ENCODE peak calls at places on chromosome 15, in five cellular contexts. One of them, this sample, is unnamed.
A peak's percentile ranks its signal among the peaks of the same experiment; 100 is the strongest.

GRCh38 chr15:27459836-27460235 is 488.9 kb downstream of the GABRG3 start:
- DNase-seq in M059J: no peak
- DNase-seq in fibroblast of gingiva: no peak
- DNase-seq in brain microvascular endothelial cell: no peak
- DNase-seq in NCI-H1105: no peak
- DNase-seq in this sample: no peak

GRCh38 chr15:48318131-48318530 is 13.1 kb upstream of the DUT start:
- DNase-seq in M059J: no peak
- DNase-seq in fibroblast of gingiva: no peak
- DNase-seq in brain microvascular endothelial cell: no peak
- DNase-seq in NCI-H1105: no peak
- DNase-seq in this sample: no peak

GRCh38 chr15:46751303-46751702 is 966.0 kb upstream of the SEMA6D start:
- DNase-seq in M059J: no peak
- DNase-seq in fibroblast of gingiva: no peak
- DNase-seq in brain microvascular endothelial cell: no peak
- DNase-seq in NCI-H1105: no peak
- DNase-seq in this sample: no peak

GRCh38 chr15:98801234-98801561 is 152.9 kb downstream of the IGF1R start:
- DNase-seq in M059J: no peak
- DNase-seq in fibroblast of gingiva: no peak
- DNase-seq in brain microvascular endothelial cell: no peak
- DNase-seq in NCI-H1105: no peak
- DNase-seq in this sample: peak; percentile 2

GRCh38 chr15:35186346-35186745 is 101.3 kb upstream of the NANOGP8 start:
- DNase-seq in M059J: no peak
- DNase-seq in fibroblast of gingiva: no peak
- DNase-seq in brain microvascular endothelial cell: no peak
- DNase-seq in NCI-H1105: no peak
- DNase-seq in this sample: no peak

GRCh38 chr15:73539726-73540125 is 93.5 kb downstream of the NPTN start:
- DNase-seq in M059J: no peak
- DNase-seq in fibroblast of gingiva: no peak
- DNase-seq in brain microvascular endothelial cell: no peak
- DNase-seq in NCI-H1105: no peak
- DNase-seq in this sample: no peak

GRCh38 chr15:88491158-88491557 is 23.6 kb downstream of the MRPS11 start:
- DNase-seq in M059J: no peak
- DNase-seq in fibroblast of gingiva: no peak
- DNase-seq in brain microvascular endothelial cell: no peak
- DNase-seq in NCI-H1105: no peak
- DNase-seq in this sample: no peak

GRCh38 chr15:79184465-79184892 is 93.9 kb upstream of the RASGRF1 start:
- DNase-seq in M059J: peak; percentile 55
- DNase-seq in fibroblast of gingiva: peak; percentile 34
- DNase-seq in brain microvascular endothelial cell: peak; percentile 60
- DNase-seq in NCI-H1105: peak; percentile 26
- DNase-seq in this sample: peak; percentile 46

GRCh38 chr15:100383302-100384107 is 41.7 kb upstream of the ADAMTS17 start:
- DNase-seq in M059J: peak; percentile 20
- DNase-seq in fibroblast of gingiva: no peak
- DNase-seq in brain microvascular endothelial cell: peak; percentile 9
- DNase-seq in NCI-H1105: no peak
- DNase-seq in this sample: no peak

GRCh38 chr15:29668120-29668602 is 154.1 kb downstream of the TJP1 start:
- DNase-seq in M059J: peak; percentile 68
- DNase-seq in fibroblast of gingiva: peak; percentile 64
- DNase-seq in brain microvascular endothelial cell: peak; percentile 92
- DNase-seq in NCI-H1105: peak; percentile 2
- DNase-seq in this sample: no peak

GRCh38 chr15:78988361-78988911 is 43.6 kb upstream of the CTSH start:
- DNase-seq in M059J: peak; percentile 98
- DNase-seq in fibroblast of gingiva: peak; percentile 95
- DNase-seq in brain microvascular endothelial cell: peak; percentile 97
- DNase-seq in NCI-H1105: no peak
- DNase-seq in this sample: no peak

GRCh38 chr15:46131876-46132275 is 497.0 kb downstream of the SQOR start:
- DNase-seq in M059J: no peak
- DNase-seq in fibroblast of gingiva: no peak
- DNase-seq in brain microvascular endothelial cell: no peak
- DNase-seq in NCI-H1105: no peak
- DNase-seq in this sample: no peak

GRCh38 chr15:31758126-31758525 is 272.2 kb upstream of the CHRNA7 start:
- DNase-seq in M059J: peak; percentile 24
- DNase-seq in fibroblast of gingiva: peak; percentile 7
- DNase-seq in brain microvascular endothelial cell: peak; percentile 14
- DNase-seq in NCI-H1105: no peak
- DNase-seq in this sample: peak; percentile 86

GRCh38 chr15:81155375-81156218 is 21.5 kb downstream of the CFAP161 start:
- DNase-seq in M059J: peak; percentile 32
- DNase-seq in fibroblast of gingiva: peak; percentile 81
- DNase-seq in brain microvascular endothelial cell: peak; percentile 39
- DNase-seq in NCI-H1105: no peak
- DNase-seq in this sample: no peak

GRCh38 chr15:50979041-50979440 is 70.6 kb downstream of the AP4E1 start:
- DNase-seq in M059J: peak; percentile 52
- DNase-seq in fibroblast of gingiva: no peak
- DNase-seq in brain microvascular endothelial cell: no peak
- DNase-seq in NCI-H1105: no peak
- DNase-seq in this sample: no peak

GRCh38 chr15:37101634-37102314 is 1.4 kb upstream of the MEIS2 start:
- DNase-seq in M059J: peak; percentile 81
- DNase-seq in fibroblast of gingiva: peak; percentile 80
- DNase-seq in brain microvascular endothelial cell: no peak
- DNase-seq in NCI-H1105: no peak
- DNase-seq in this sample: peak; percentile 32

GRCh38 chr15:71002321-71002720 is 109.7 kb downstream of the LRRC49 start:
- DNase-seq in M059J: no peak
- DNase-seq in fibroblast of gingiva: peak; percentile 2
- DNase-seq in brain microvascular endothelial cell: no peak
- DNase-seq in NCI-H1105: no peak
- DNase-seq in this sample: no peak

GRCh38 chr15:64213646-64214045 is 50.8 kb upstream of the PPIB start:
- DNase-seq in M059J: peak; percentile 28
- DNase-seq in fibroblast of gingiva: peak; percentile 15
- DNase-seq in brain microvascular endothelial cell: no peak
- DNase-seq in NCI-H1105: no peak
- DNase-seq in this sample: no peak

GRCh38 chr15:75840659-75841058 is 2.6 kb upstream of the UBE2Q2 start:
- DNase-seq in M059J: peak; percentile 70
- DNase-seq in fibroblast of gingiva: peak; percentile 64
- DNase-seq in brain microvascular endothelial cell: peak; percentile 36
- DNase-seq in NCI-H1105: no peak
- DNase-seq in this sample: no peak

GRCh38 chr15:66840615-66841014 is 138.6 kb downstream of the SMAD6 start:
- DNase-seq in M059J: no peak
- DNase-seq in fibroblast of gingiva: peak; percentile 65
- DNase-seq in brain microvascular endothelial cell: no peak
- DNase-seq in NCI-H1105: no peak
- DNase-seq in this sample: no peak

GRCh38 chr15:73691398-73691797 is 7.2 kb downstream of the CD276 start:
- DNase-seq in M059J: no peak
- DNase-seq in fibroblast of gingiva: peak; percentile 68
- DNase-seq in brain microvascular endothelial cell: peak; percentile 82
- DNase-seq in NCI-H1105: no peak
- DNase-seq in this sample: peak; percentile 53

GRCh38 chr15:99955181-99955525 is 221.9 kb upstream of the LYSMD4 start:
- DNase-seq in M059J: no peak
- DNase-seq in fibroblast of gingiva: no peak
- DNase-seq in brain microvascular endothelial cell: no peak
- DNase-seq in NCI-H1105: no peak
- DNase-seq in this sample: no peak

GRCh38 chr15:100928632-100929280 is 9.6 kb downstream of the LRRK1 start:
- DNase-seq in M059J: no peak
- DNase-seq in fibroblast of gingiva: no peak
- DNase-seq in brain microvascular endothelial cell: no peak
- DNase-seq in NCI-H1105: peak; percentile 51
- DNase-seq in this sample: no peak

GRCh38 chr15:90956551-90957104 is 1.9 kb downstream of the RCCD1 start:
- DNase-seq in M059J: no peak
- DNase-seq in fibroblast of gingiva: peak; percentile 63
- DNase-seq in brain microvascular endothelial cell: peak; percentile 45
- DNase-seq in NCI-H1105: peak; percentile 43
- DNase-seq in this sample: peak; percentile 74

GRCh38 chr15:90859234-90860131 is 8.9 kb upstream of the FURIN start:
- DNase-seq in M059J: no peak
- DNase-seq in fibroblast of gingiva: no peak
- DNase-seq in brain microvascular endothelial cell: no peak
- DNase-seq in NCI-H1105: no peak
- DNase-seq in this sample: no peak

GRCh38 chr15:96858693-96859092 is 528.2 kb downstream of the NR2F2 start:
- DNase-seq in M059J: no peak
- DNase-seq in fibroblast of gingiva: no peak
- DNase-seq in brain microvascular endothelial cell: no peak
- DNase-seq in NCI-H1105: no peak
- DNase-seq in this sample: no peak

This sample was measured in NCI-H2227 treated with DMSO at 0.1 percent for 48 hours.